ENCODE peak calls at places on chromosome 18, in six cellular contexts. One of them, this sample, is unnamed.

GRCh38 chr18:48670751-48671560 is 132.1 kb downstream of the CTIF start:
- DNase-seq in caudate nucleus: no peak
- DNase-seq in transverse colon: no peak
- DNase-seq in amniotic stem cell: no peak
- DNase-seq in HTR-8/SVneo: no peak
- DNase-seq in B cell: no peak
- DNase-seq in this sample: no peak

GRCh38 chr18:8820701-8821465 is 115.5 kb downstream of the MTCL1 start:
- DNase-seq in transverse colon: no peak
- DNase-seq in HTR-8/SVneo: no peak
- DNase-seq in caudate nucleus: no peak
- DNase-seq in amniotic stem cell: no peak
- DNase-seq in B cell: no peak
- DNase-seq in this sample: no peak

GRCh38 chr18:5294618-5295230 is 802 bp downstream of the ZBTB14 start:
- DNase-seq in B cell: peak; percentile 15
- DNase-seq in HTR-8/SVneo: peak; percentile 20
- DNase-seq in caudate nucleus: peak; percentile 23
- DNase-seq in amniotic stem cell: peak; percentile 22
- DNase-seq in transverse colon: peak; percentile 56
- DNase-seq in this sample: peak; percentile 46

GRCh38 chr18:62500966-62501591 is 21.7 kb upstream of the ZCCHC2 start:
- DNase-seq in transverse colon: no peak
- DNase-seq in HTR-8/SVneo: no peak
- DNase-seq in caudate nucleus: no peak
- DNase-seq in amniotic stem cell: no peak
- DNase-seq in B cell: no peak
- DNase-seq in this sample: no peak

GRCh38 chr18:13562494-13563029 is 163.8 kb downstream of the FAM210A start:
- DNase-seq in B cell: peak; percentile 77
- DNase-seq in HTR-8/SVneo: no peak
- DNase-seq in amniotic stem cell: no peak
- DNase-seq in transverse colon: no peak
- DNase-seq in caudate nucleus: no peak
- DNase-seq in this sample: no peak

GRCh38 chr18:54671291-54671881 is 80.3 kb downstream of the DYNAP start:
- DNase-seq in HTR-8/SVneo: peak; percentile 14
- DNase-seq in amniotic stem cell: peak; percentile 10
- DNase-seq in caudate nucleus: no peak
- DNase-seq in B cell: no peak
- DNase-seq in transverse colon: no peak
- DNase-seq in this sample: no peak

GRCh38 chr18:14086459-14087231 is 45.6 kb downstream of the ZNF519 start:
- DNase-seq in B cell: no peak
- DNase-seq in amniotic stem cell: no peak
- DNase-seq in HTR-8/SVneo: peak; percentile 54
- DNase-seq in caudate nucleus: no peak
- DNase-seq in transverse colon: no peak
- DNase-seq in this sample: no peak

GRCh38 chr18:28357785-28358401 is 181.0 kb upstream of the CDH2 start:
- DNase-seq in amniotic stem cell: no peak
- DNase-seq in caudate nucleus: no peak
- DNase-seq in HTR-8/SVneo: no peak
- DNase-seq in B cell: no peak
- DNase-seq in transverse colon: no peak
- DNase-seq in this sample: no peak

GRCh38 chr18:25229858-25230257 is 122.1 kb downstream of the ZNF521 start:
- DNase-seq in caudate nucleus: no peak
- DNase-seq in HTR-8/SVneo: no peak
- DNase-seq in B cell: no peak
- DNase-seq in transverse colon: no peak
- DNase-seq in amniotic stem cell: no peak
- DNase-seq in this sample: no peak